ENCODE peak calls at places on chromosomes 1 and 21, in ten cellular contexts. One of them, this sample, is unnamed.

GRCh38 chr1:82562448-82562847 is 761.7 kb downstream of the ADGRL2 start:
- DNase-seq in fibroblast of lung: no peak
- DNase-seq in AG09319: no peak
- DNase-seq in stimulated activated CD4-positive, alpha-beta T cell treated with anti-CD3 and anti-CD28 coated beads, Interleukin-15, amount 100 ng/mL, for 1 hour: no peak
- DNase-seq in NCI-H2107: no peak
- DNase-seq in H7: no peak
- DNase-seq in stomach: no peak
- DNase-seq in A172: no peak
- DNase-seq in NCI-H510A treated with DMSO at 0.1 percent for 48 hours: no peak
- DNase-seq in GM06990: no peak
- DNase-seq in this sample: no peak

GRCh38 chr1:185350027-185350442 is 33.0 kb upstream of the IVNS1ABP start:
- DNase-seq in NCI-H2107: no peak
- DNase-seq in stimulated activated CD4-positive, alpha-beta T cell treated with anti-CD3 and anti-CD28 coated beads, Interleukin-15, amount 100 ng/mL, for 1 hour: no peak
- DNase-seq in GM06990: no peak
- DNase-seq in fibroblast of lung: no peak
- DNase-seq in NCI-H510A treated with DMSO at 0.1 percent for 48 hours: no peak
- DNase-seq in stomach: no peak
- DNase-seq in A172: no peak
- DNase-seq in AG09319: no peak
- DNase-seq in H7: no peak
- DNase-seq in this sample: no peak

GRCh38 chr1:225567789-225568188 is 85.1 kb downstream of the ENAH start:
- DNase-seq in fibroblast of lung: peak
- DNase-seq in H7: peak
- DNase-seq in NCI-H510A treated with DMSO at 0.1 percent for 48 hours: no peak
- DNase-seq in A172: no peak
- DNase-seq in AG09319: no peak
- DNase-seq in stomach: no peak
- DNase-seq in GM06990: no peak
- DNase-seq in stimulated activated CD4-positive, alpha-beta T cell treated with anti-CD3 and anti-CD28 coated beads, Interleukin-15, amount 100 ng/mL, for 1 hour: no peak
- DNase-seq in NCI-H2107: no peak
- DNase-seq in this sample: peak

GRCh38 chr1:42000781-42001180 is 82.1 kb upstream of the HIVEP3 start:
- DNase-seq in NCI-H510A treated with DMSO at 0.1 percent for 48 hours: no peak
- DNase-seq in A172: no peak
- DNase-seq in H7: no peak
- DNase-seq in AG09319: no peak
- DNase-seq in NCI-H2107: no peak
- DNase-seq in stimulated activated CD4-positive, alpha-beta T cell treated with anti-CD3 and anti-CD28 coated beads, Interleukin-15, amount 100 ng/mL, for 1 hour: no peak
- DNase-seq in GM06990: no peak
- DNase-seq in fibroblast of lung: no peak
- DNase-seq in stomach: no peak
- DNase-seq in this sample: no peak

GRCh38 chr1:2786329-2787162 is 14.9 kb downstream of the TTC34 start:
- DNase-seq in H7: peak
- DNase-seq in fibroblast of lung: no peak
- DNase-seq in NCI-H510A treated with DMSO at 0.1 percent for 48 hours: no peak
- DNase-seq in NCI-H2107: no peak
- DNase-seq in AG09319: no peak
- DNase-seq in stomach: peak
- DNase-seq in A172: no peak
- DNase-seq in GM06990: peak
- DNase-seq in stimulated activated CD4-positive, alpha-beta T cell treated with anti-CD3 and anti-CD28 coated beads, Interleukin-15, amount 100 ng/mL, for 1 hour: peak
- DNase-seq in this sample: peak

GRCh38 chr1:204130178-204130577 is 21.7 kb downstream of the ETNK2 start:
- DNase-seq in NCI-H510A treated with DMSO at 0.1 percent for 48 hours: no peak
- DNase-seq in stomach: peak
- DNase-seq in AG09319: no peak
- DNase-seq in stimulated activated CD4-positive, alpha-beta T cell treated with anti-CD3 and anti-CD28 coated beads, Interleukin-15, amount 100 ng/mL, for 1 hour: no peak
- DNase-seq in fibroblast of lung: no peak
- DNase-seq in A172: peak
- DNase-seq in H7: no peak
- DNase-seq in NCI-H2107: no peak
- DNase-seq in GM06990: no peak
- DNase-seq in this sample: no peak

GRCh38 chr1:154429118-154429517 is 24.0 kb downstream of the IL6R start:
- DNase-seq in H7: no peak
- DNase-seq in fibroblast of lung: no peak
- DNase-seq in NCI-H2107: no peak
- DNase-seq in stomach: no peak
- DNase-seq in A172: no peak
- DNase-seq in stimulated activated CD4-positive, alpha-beta T cell treated with anti-CD3 and anti-CD28 coated beads, Interleukin-15, amount 100 ng/mL, for 1 hour: no peak
- DNase-seq in GM06990: no peak
- DNase-seq in AG09319: no peak
- DNase-seq in NCI-H510A treated with DMSO at 0.1 percent for 48 hours: no peak
- DNase-seq in this sample: no peak

GRCh38 chr1:222634180-222635013 is 16.5 kb downstream of the MIA3 start:
- DNase-seq in stimulated activated CD4-positive, alpha-beta T cell treated with anti-CD3 and anti-CD28 coated beads, Interleukin-15, amount 100 ng/mL, for 1 hour: no peak
- DNase-seq in NCI-H2107: peak
- DNase-seq in GM06990: no peak
- DNase-seq in stomach: peak
- DNase-seq in NCI-H510A treated with DMSO at 0.1 percent for 48 hours: peak
- DNase-seq in H7: peak
- DNase-seq in A172: peak
- DNase-seq in fibroblast of lung: peak
- DNase-seq in AG09319: peak
- DNase-seq in this sample: peak

GRCh38 chr1:212413902-212414327 is 771 bp downstream of the PACC1 start:
- DNase-seq in GM06990: no peak
- DNase-seq in NCI-H510A treated with DMSO at 0.1 percent for 48 hours: no peak
- DNase-seq in NCI-H2107: no peak
- DNase-seq in A172: no peak
- DNase-seq in stimulated activated CD4-positive, alpha-beta T cell treated with anti-CD3 and anti-CD28 coated beads, Interleukin-15, amount 100 ng/mL, for 1 hour: no peak
- DNase-seq in fibroblast of lung: peak
- DNase-seq in stomach: no peak
- DNase-seq in AG09319: no peak
- DNase-seq in H7: no peak
- DNase-seq in this sample: no peak

GRCh38 chr1:37177230-37177864 is 143.0 kb upstream of the GRIK3 start:
- DNase-seq in H7: peak
- DNase-seq in A172: peak
- DNase-seq in stimulated activated CD4-positive, alpha-beta T cell treated with anti-CD3 and anti-CD28 coated beads, Interleukin-15, amount 100 ng/mL, for 1 hour: no peak
- DNase-seq in stomach: no peak
- DNase-seq in GM06990: no peak
- DNase-seq in NCI-H2107: peak
- DNase-seq in NCI-H510A treated with DMSO at 0.1 percent for 48 hours: peak
- DNase-seq in AG09319: no peak
- DNase-seq in fibroblast of lung: no peak
- DNase-seq in this sample: peak

GRCh38 chr1:202643397-202644218 is 66.6 kb downstream of the SYT2 start:
- DNase-seq in NCI-H2107: no peak
- DNase-seq in stomach: no peak
- DNase-seq in A172: no peak
- DNase-seq in fibroblast of lung: no peak
- DNase-seq in H7: peak
- DNase-seq in GM06990: no peak
- DNase-seq in AG09319: no peak
- DNase-seq in stimulated activated CD4-positive, alpha-beta T cell treated with anti-CD3 and anti-CD28 coated beads, Interleukin-15, amount 100 ng/mL, for 1 hour: peak
- DNase-seq in NCI-H510A treated with DMSO at 0.1 percent for 48 hours: no peak
- DNase-seq in this sample: peak

GRCh38 chr1:234934611-234935033 is 194.0 kb downstream of the TOMM20 start:
- DNase-seq in A172: peak
- DNase-seq in fibroblast of lung: peak
- DNase-seq in GM06990: no peak
- DNase-seq in NCI-H510A treated with DMSO at 0.1 percent for 48 hours: no peak
- DNase-seq in AG09319: no peak
- DNase-seq in H7: no peak
- DNase-seq in NCI-H2107: no peak
- DNase-seq in stomach: no peak
- DNase-seq in stimulated activated CD4-positive, alpha-beta T cell treated with anti-CD3 and anti-CD28 coated beads, Interleukin-15, amount 100 ng/mL, for 1 hour: no peak
- DNase-seq in this sample: peak

GRCh38 chr1:12001996-12002493 is 17.3 kb upstream of the MIIP start:
- DNase-seq in stimulated activated CD4-positive, alpha-beta T cell treated with anti-CD3 and anti-CD28 coated beads, Interleukin-15, amount 100 ng/mL, for 1 hour: no peak
- DNase-seq in AG09319: no peak
- DNase-seq in NCI-H510A treated with DMSO at 0.1 percent for 48 hours: no peak
- DNase-seq in NCI-H2107: no peak
- DNase-seq in A172: peak
- DNase-seq in H7: no peak
- DNase-seq in stomach: no peak
- DNase-seq in GM06990: no peak
- DNase-seq in fibroblast of lung: no peak
- DNase-seq in this sample: no peak

GRCh38 chr1:4655674-4656532 is 1.5 kb downstream of the AJAP1 start:
- DNase-seq in GM06990: no peak
- DNase-seq in stomach: no peak
- DNase-seq in AG09319: no peak
- DNase-seq in H7: peak
- DNase-seq in stimulated activated CD4-positive, alpha-beta T cell treated with anti-CD3 and anti-CD28 coated beads, Interleukin-15, amount 100 ng/mL, for 1 hour: no peak
- DNase-seq in A172: no peak
- DNase-seq in NCI-H510A treated with DMSO at 0.1 percent for 48 hours: peak
- DNase-seq in NCI-H2107: no peak
- DNase-seq in fibroblast of lung: no peak
- DNase-seq in this sample: peak

GRCh38 chr1:4216231-4216630 is 316.2 kb upstream of the C1orf174 start:
- DNase-seq in stomach: no peak
- DNase-seq in stimulated activated CD4-positive, alpha-beta T cell treated with anti-CD3 and anti-CD28 coated beads, Interleukin-15, amount 100 ng/mL, for 1 hour: no peak
- DNase-seq in A172: no peak
- DNase-seq in AG09319: no peak
- DNase-seq in H7: no peak
- DNase-seq in NCI-H2107: no peak
- DNase-seq in fibroblast of lung: no peak
- DNase-seq in NCI-H510A treated with DMSO at 0.1 percent for 48 hours: no peak
- DNase-seq in GM06990: no peak
- DNase-seq in this sample: no peak

GRCh38 chr1:94709891-94710581 is 110.1 kb upstream of the SLC44A3 start:
- DNase-seq in NCI-H2107: no peak
- DNase-seq in fibroblast of lung: no peak
- DNase-seq in stimulated activated CD4-positive, alpha-beta T cell treated with anti-CD3 and anti-CD28 coated beads, Interleukin-15, amount 100 ng/mL, for 1 hour: no peak
- DNase-seq in NCI-H510A treated with DMSO at 0.1 percent for 48 hours: peak
- DNase-seq in GM06990: no peak
- DNase-seq in H7: no peak
- DNase-seq in stomach: no peak
- DNase-seq in AG09319: no peak
- DNase-seq in A172: peak
- DNase-seq in this sample: no peak

GRCh38 chr1:207336559-207337467 is 15.3 kb downstream of the CD55 start:
- DNase-seq in NCI-H510A treated with DMSO at 0.1 percent for 48 hours: no peak
- DNase-seq in fibroblast of lung: peak
- DNase-seq in NCI-H2107: no peak
- DNase-seq in A172: no peak
- DNase-seq in AG09319: no peak
- DNase-seq in stimulated activated CD4-positive, alpha-beta T cell treated with anti-CD3 and anti-CD28 coated beads, Interleukin-15, amount 100 ng/mL, for 1 hour: no peak
- DNase-seq in H7: no peak
- DNase-seq in GM06990: peak
- DNase-seq in stomach: no peak
- DNase-seq in this sample: peak

GRCh38 chr21:33954395-33954794 is 38.8 kb upstream of the ATP5PO start:
- DNase-seq in NCI-H510A treated with DMSO at 0.1 percent for 48 hours: no peak
- DNase-seq in AG09319: no peak
- DNase-seq in H7: no peak
- DNase-seq in A172: no peak
- DNase-seq in stomach: no peak
- DNase-seq in NCI-H2107: no peak
- DNase-seq in stimulated activated CD4-positive, alpha-beta T cell treated with anti-CD3 and anti-CD28 coated beads, Interleukin-15, amount 100 ng/mL, for 1 hour: no peak
- DNase-seq in fibroblast of lung: no peak
- DNase-seq in GM06990: no peak
- DNase-seq in this sample: no peak

GRCh38 chr1:54329337-54329954 is 76.7 kb downstream of the SSBP3 start:
- DNase-seq in AG09319: no peak
- DNase-seq in H7: no peak
- DNase-seq in A172: no peak
- DNase-seq in fibroblast of lung: no peak
- DNase-seq in stimulated activated CD4-positive, alpha-beta T cell treated with anti-CD3 and anti-CD28 coated beads, Interleukin-15, amount 100 ng/mL, for 1 hour: no peak
- DNase-seq in NCI-H2107: no peak
- DNase-seq in NCI-H510A treated with DMSO at 0.1 percent for 48 hours: no peak
- DNase-seq in stomach: no peak
- DNase-seq in GM06990: no peak
- DNase-seq in this sample: no peak

GRCh38 chr1:10280442-10281350 is 70.3 kb downstream of the KIF1B start:
- DNase-seq in GM06990: peak
- DNase-seq in stimulated activated CD4-positive, alpha-beta T cell treated with anti-CD3 and anti-CD28 coated beads, Interleukin-15, amount 100 ng/mL, for 1 hour: no peak
- DNase-seq in NCI-H2107: no peak
- DNase-seq in NCI-H510A treated with DMSO at 0.1 percent for 48 hours: no peak
- DNase-seq in A172: no peak
- DNase-seq in fibroblast of lung: peak
- DNase-seq in stomach: no peak
- DNase-seq in AG09319: peak
- DNase-seq in H7: no peak
- DNase-seq in this sample: no peak

GRCh38 chr1:162003825-162004205 is 19.9 kb downstream of the OLFML2B start:
- DNase-seq in AG09319: peak
- DNase-seq in NCI-H510A treated with DMSO at 0.1 percent for 48 hours: peak
- DNase-seq in fibroblast of lung: peak
- DNase-seq in GM06990: no peak
- DNase-seq in NCI-H2107: peak
- DNase-seq in H7: no peak
- DNase-seq in stimulated activated CD4-positive, alpha-beta T cell treated with anti-CD3 and anti-CD28 coated beads, Interleukin-15, amount 100 ng/mL, for 1 hour: no peak
- DNase-seq in stomach: no peak
- DNase-seq in A172: peak
- DNase-seq in this sample: peak

GRCh38 chr1:95203908-95204437 is 30.0 kb upstream of the RWDD3 start:
- DNase-seq in H7: no peak
- DNase-seq in A172: no peak
- DNase-seq in GM06990: no peak
- DNase-seq in stomach: no peak
- DNase-seq in NCI-H2107: no peak
- DNase-seq in fibroblast of lung: no peak
- DNase-seq in NCI-H510A treated with DMSO at 0.1 percent for 48 hours: no peak
- DNase-seq in stimulated activated CD4-positive, alpha-beta T cell treated with anti-CD3 and anti-CD28 coated beads, Interleukin-15, amount 100 ng/mL, for 1 hour: no peak
- DNase-seq in AG09319: no peak
- DNase-seq in this sample: no peak

GRCh38 chr21:39885119-39885848 is 18.0 kb downstream of the PCP4 start:
- DNase-seq in NCI-H2107: peak
- DNase-seq in fibroblast of lung: no peak
- DNase-seq in stimulated activated CD4-positive, alpha-beta T cell treated with anti-CD3 and anti-CD28 coated beads, Interleukin-15, amount 100 ng/mL, for 1 hour: no peak
- DNase-seq in AG09319: no peak
- DNase-seq in A172: no peak
- DNase-seq in NCI-H510A treated with DMSO at 0.1 percent for 48 hours: no peak
- DNase-seq in GM06990: no peak
- DNase-seq in H7: peak
- DNase-seq in stomach: no peak
- DNase-seq in this sample: peak

GRCh38 chr21:35039595-35040291 is 9.4 kb downstream of the RUNX1 start:
- DNase-seq in stomach: no peak
- DNase-seq in NCI-H2107: no peak
- DNase-seq in GM06990: no peak
- DNase-seq in H7: no peak
- DNase-seq in NCI-H510A treated with DMSO at 0.1 percent for 48 hours: no peak
- DNase-seq in stimulated activated CD4-positive, alpha-beta T cell treated with anti-CD3 and anti-CD28 coated beads, Interleukin-15, amount 100 ng/mL, for 1 hour: no peak
- DNase-seq in AG09319: no peak
- DNase-seq in fibroblast of lung: no peak
- DNase-seq in A172: no peak
- DNase-seq in this sample: no peak

GRCh38 chr1:45266151-45266801 is 59.9 kb upstream of the ZSWIM5 start:
- DNase-seq in fibroblast of lung: peak
- DNase-seq in NCI-H2107: no peak
- DNase-seq in GM06990: no peak
- DNase-seq in AG09319: peak
- DNase-seq in NCI-H510A treated with DMSO at 0.1 percent for 48 hours: peak
- DNase-seq in stimulated activated CD4-positive, alpha-beta T cell treated with anti-CD3 and anti-CD28 coated beads, Interleukin-15, amount 100 ng/mL, for 1 hour: no peak
- DNase-seq in H7: no peak
- DNase-seq in A172: peak
- DNase-seq in stomach: peak
- DNase-seq in this sample: peak

GRCh38 chr1:94327001-94327685 is 89.8 kb upstream of the ARHGAP29 start:
- DNase-seq in fibroblast of lung: no peak
- DNase-seq in NCI-H2107: no peak
- DNase-seq in stimulated activated CD4-positive, alpha-beta T cell treated with anti-CD3 and anti-CD28 coated beads, Interleukin-15, amount 100 ng/mL, for 1 hour: no peak
- DNase-seq in stomach: peak
- DNase-seq in H7: peak
- DNase-seq in A172: peak
- DNase-seq in GM06990: no peak
- DNase-seq in AG09319: no peak
- DNase-seq in NCI-H510A treated with DMSO at 0.1 percent for 48 hours: no peak
- DNase-seq in this sample: no peak

GRCh38 chr1:25223471-25223870 is 8.8 kb downstream of the SYF2 start:
- DNase-seq in NCI-H2107: no peak
- DNase-seq in fibroblast of lung: peak
- DNase-seq in A172: no peak
- DNase-seq in NCI-H510A treated with DMSO at 0.1 percent for 48 hours: no peak
- DNase-seq in H7: no peak
- DNase-seq in stimulated activated CD4-positive, alpha-beta T cell treated with anti-CD3 and anti-CD28 coated beads, Interleukin-15, amount 100 ng/mL, for 1 hour: no peak
- DNase-seq in AG09319: no peak
- DNase-seq in stomach: no peak
- DNase-seq in GM06990: no peak
- DNase-seq in this sample: no peak